ENCODE peak calls at places on chromosomes 3 and 15, in seven cellular contexts. G is stomach, Q is breast epithelium, E is prostate gland, B is K562, W is GM23338, Z is upper lobe of left lung. C is an unnamed sample.

GRCh38 chr15:78131295-78132021 is at the start of gene CIB2:
- DNase-seq in G (peak; percentile 73), Q (peak; percentile 46), E (peak; percentile 58), B (peak; percentile 85), W (peak; percentile 90), Z (peak; percentile 95), C (peak; percentile 80)

GRCh38 chr3:99322551-99322950 is 315.8 kb upstream of the COL8A1 start:
- DNase-seq in G (no peak), Q (no peak), E (no peak), B (no peak), W (no peak), Z (no peak), C (no peak)

GRCh38 chr3:165185707-165186327 is 10.4 kb downstream of the SLITRK3 start:
- DNase-seq in G (peak; percentile 49), Q (no peak), E (peak; percentile 37), B (peak; percentile 66), W (peak; percentile 82), Z (no peak), C (peak; percentile 63)

GRCh38 chr3:183774631-183775030 is 50.7 kb downstream of the MAP6D1 start:
- DNase-seq in G (no peak), Q (no peak), E (no peak), B (no peak), W (no peak), Z (no peak), C (no peak)

GRCh38 chr3:43632269-43632733 is 10.5 kb upstream of the ANO10 start:
- DNase-seq in G (no peak), Q (no peak), E (no peak), B (peak; percentile 82), W (peak; percentile 19), Z (no peak), C (no peak)

GRCh38 chr3:7001370-7001769 is 140.5 kb downstream of the GRM7 start:
- DNase-seq in G (no peak), Q (no peak), E (no peak), B (no peak), W (no peak), Z (no peak), C (no peak)

GRCh38 chr3:65706786-65707568 is 331.7 kb downstream of the MAGI1 start:
- DNase-seq in G (peak; percentile 68), Q (no peak), E (no peak), B (no peak), W (no peak), Z (peak; percentile 47), C (no peak)

GRCh38 chr3:171654809-171655208 is 155.5 kb downstream of the PLD1 start:
- DNase-seq in G (no peak), Q (peak; percentile 77), E (peak; percentile 82), B (no peak), W (no peak), Z (no peak), C (peak; percentile 14)

GRCh38 chr3:107431048-107431297 is 53.7 kb downstream of the CCDC54 start:
- DNase-seq in G (no peak), Q (peak; percentile 20), E (peak; percentile 24), B (no peak), W (peak; percentile 42), Z (no peak), C (peak; percentile 45)

GRCh38 chr15:34336333-34336732 is 1.2 kb downstream of the SLC12A6 start:
- DNase-seq in G (no peak), Q (no peak), E (no peak), B (no peak), W (no peak), Z (no peak), C (peak; percentile 24)

GRCh38 chr15:51982013-51982769 is 10.6 kb upstream of the LEO1 start:
- DNase-seq in G (no peak), Q (no peak), E (peak; percentile 26), B (peak; percentile 67), W (peak; percentile 47), Z (no peak), C (no peak)

GRCh38 chr3:16203031-16203430 is 28.6 kb downstream of the GALNT15 start:
- DNase-seq in G (no peak), Q (no peak), E (no peak), B (no peak), W (no peak), Z (no peak), C (no peak)

GRCh38 chr3:38538773-38539353 is 42.7 kb downstream of the EXOG start:
- DNase-seq in G (no peak), Q (no peak), E (no peak), B (no peak), W (no peak), Z (peak; percentile 43), C (no peak)

GRCh38 chr15:76058714-76059319 is 968 bp upstream of the TMEM266 start:
- DNase-seq in G (no peak), Q (no peak), E (no peak), B (peak; percentile 35), W (peak; percentile 53), Z (no peak), C (no peak)

GRCh38 chr3:142886938-142887337 is 1.9 kb downstream of the PCOLCE2 start:
- DNase-seq in G (no peak), Q (no peak), E (no peak), B (peak; percentile 16), W (no peak), Z (no peak), C (no peak)

GRCh38 chr15:73284073-73284472 is 84.7 kb downstream of the HCN4 start:
- DNase-seq in G (no peak), Q (no peak), E (no peak), B (peak; percentile 21), W (no peak), Z (no peak), C (no peak)

GRCh38 chr3:170867143-170867542 is 2.9 kb downstream of the RPL22L1 start:
- DNase-seq in G (no peak), Q (no peak), E (no peak), B (no peak), W (no peak), Z (no peak), C (no peak)

DNA sequence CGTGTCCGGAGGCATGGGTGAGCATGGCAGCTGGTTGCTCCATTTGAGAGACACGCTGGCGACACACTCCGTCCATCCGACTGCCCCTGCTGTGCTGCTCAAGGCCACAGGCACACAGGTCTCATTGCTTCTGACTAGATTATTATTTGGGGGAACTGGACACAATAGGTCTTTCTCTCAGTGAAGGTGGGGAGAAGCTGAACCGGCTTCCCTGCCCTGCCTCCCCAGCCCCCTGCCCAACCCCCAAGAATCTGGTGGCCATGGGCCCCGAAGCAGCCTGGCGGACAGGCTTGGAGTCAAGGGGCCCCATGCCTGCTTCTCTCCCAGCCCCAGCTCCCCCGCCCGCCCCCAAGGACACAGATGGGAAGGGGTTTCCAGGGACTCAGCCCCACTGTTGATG is 49.5 kb downstream of the PGPEP1L start:
- DNase-seq in G (no peak), Q (no peak), E (no peak), B (no peak), W (no peak), Z (no peak), C (no peak)
- H3K36me3 ChIP-seq in G (peaks cover 71% of the 10 kb centered on the region), Q (peaks cover 17% of the 10 kb centered on the region), E (no peaks in the 10 kb centered on the region), B (no peaks in the 10 kb centered on the region), W (peaks cover 21% of the 10 kb centered on the region), Z (peaks cover 64% of the 10 kb centered on the region), C (no peaks in the 10 kb centered on the region)

GRCh38 chr3:194080913-194081800 is 54.8 kb upstream of the HES1 start:
- DNase-seq in G (no peak), Q (no peak), E (no peak), B (no peak), W (no peak), Z (no peak), C (peak; percentile 46)
- TF ChIP-seq POLR2AphosphoS5 in G (no peak), Q (no peak), E (no peak), B (no peak), W (no peak), Z (no peak), C (no peak)

DNA sequence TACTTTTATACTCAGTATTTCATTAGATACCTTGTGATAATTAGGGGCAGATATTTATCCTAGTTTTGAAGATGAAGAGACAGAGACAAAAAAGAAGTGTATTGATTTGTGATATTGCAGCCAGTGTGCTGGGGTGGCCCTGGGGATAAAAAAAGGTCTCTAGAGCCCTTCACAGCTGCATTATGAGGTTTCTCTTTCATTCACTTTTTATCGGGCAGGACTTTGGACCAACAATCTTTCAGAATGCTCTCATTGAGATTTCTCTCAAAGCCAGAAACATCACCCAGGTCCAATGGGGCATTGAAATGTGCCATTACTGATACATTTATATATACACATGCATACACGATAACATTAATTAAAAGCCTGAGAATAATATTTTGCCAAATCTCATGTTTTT is 20.5 kb upstream of the SELENOT start:
- DNase-seq in G (no peak), Q (no peak), E (no peak), B (no peak), W (no peak), Z (no peak), C (no peak)
- H3K4me3 ChIP-seq in G (no peak overlapping the region), Q (no peak overlapping the region), E (no peak overlapping the region), B (no peak overlapping the region), W (no peak overlapping the region), Z (no peak overlapping the region), C (no peak overlapping the region)

GRCh38 chr3:119437852-119438251 is 25.6 kb downstream of the TMEM39A start:
- DNase-seq in G (no peak), Q (no peak), E (no peak), B (peak; percentile 6), W (no peak), Z (no peak), C (no peak)

GRCh38 chr3:119436977-119437376 is 26.4 kb downstream of the TMEM39A start:
- DNase-seq in G (no peak), Q (no peak), E (no peak), B (no peak), W (no peak), Z (no peak), C (no peak)

GRCh38 chr3:119433613-119434325 is 29.6 kb downstream of the TMEM39A start:
- DNase-seq in G (no peak), Q (no peak), E (no peak), B (no peak), W (no peak), Z (no peak), C (no peak)

DNA sequence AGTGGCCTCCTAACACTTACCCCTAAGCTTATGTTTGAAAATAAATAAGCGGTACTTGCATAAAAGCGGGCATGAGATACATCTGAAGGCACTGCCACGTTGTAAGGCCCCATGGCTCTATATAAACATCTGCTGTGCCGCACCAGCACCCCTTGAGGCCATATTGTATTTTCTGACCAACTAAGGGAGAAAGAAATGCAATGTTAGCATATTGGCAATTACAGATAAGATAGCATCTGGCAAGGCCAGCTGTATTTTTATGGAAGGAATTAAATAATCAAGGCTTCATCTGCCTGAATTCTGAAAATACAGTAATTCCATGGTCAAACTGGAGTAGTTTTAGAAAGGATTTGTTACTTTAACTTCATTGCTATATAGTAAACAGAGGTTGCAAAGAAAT is 28.7 kb downstream of the TMEM39A start:
- DNase-seq in G (no peak), Q (no peak), E (no peak), B (no peak), W (no peak), Z (no peak), C (no peak)
- H3K36me3 ChIP-seq in G (peaks cover 95% of the 10 kb centered on the region), Q (peaks cover 25% of the 10 kb centered on the region), E (peaks cover 14% of the 10 kb centered on the region), B (peaks cover 79% of the 10 kb centered on the region), W (peaks cover 67% of the 10 kb centered on the region), Z (peaks cover 48% of the 10 kb centered on the region), C (no peaks in the 10 kb centered on the region)

GRCh38 chr3:48013288-48013980 is 2.8 kb downstream of the MAP4 start:
- DNase-seq in G (peak; percentile 42), Q (no peak), E (peak; percentile 22), B (peak; percentile 52), W (no peak), Z (no peak), C (no peak)
- TF ChIP-seq POLR2AphosphoS5 in G (peak; percentile 83), Q (no peak), E (peak; percentile 33), B (no peak), W (no peak), Z (no peak), C (peak; percentile 45)

C was measured in transverse colon.